ENCODE peak calls at places on chromosomes 7 and 10, in six cellular contexts. N is Peyer's patch, E is ovary, F is transverse colon, J is IMR-90, Z is spleen. W is an unnamed sample. For H3K4me1 and H3K27me3, the result is how much of the 10 kb centered on the place peaks cover.

GRCh38 chr7:46559194-46559576 is 638.1 kb upstream of the IGFBP3 start:
- DNase-seq in N (no peak), E (no peak), F (no peak), J (peak), Z (no peak), W (no peak)

GRCh38 chr10:24552346-24553016 is 171.2 kb downstream of the ARHGAP21 start:
- DNase-seq in N (peak), E (peak), F (peak), J (no peak), Z (no peak), W (peak)

GRCh38 chr7:106824458-106824857 is 40.6 kb upstream of the PIK3CG start:
- DNase-seq in N (no peak), E (no peak), F (no peak), J (peak), Z (no peak), W (no peak)

GRCh38 chr10:103428989-103429643 is 23.1 kb downstream of the CALHM2 start:
- DNase-seq in N (no peak), E (no peak), F (no peak), J (no peak), Z (no peak), W (no peak)

GRCh38 chr7:73829505-73829904 is 1.3 kb upstream of the CLDN4 start:
- DNase-seq in N (no peak), E (no peak), F (peak), J (no peak), Z (no peak), W (no peak)

GRCh38 chr10:93850484-93851015 is 43.2 kb upstream of the SLC35G1 start:
- DNase-seq in N (no peak), E (no peak), F (no peak), J (no peak), Z (no peak), W (no peak)

GRCh38 chr10:99913831-99914235 is 95.9 kb downstream of the DNMBP start:
- DNase-seq in N (peak), E (no peak), F (peak), J (no peak), Z (no peak), W (peak)

GRCh38 chr10:1267148-1267547 is 211.0 kb downstream of the WDR37 start:
- DNase-seq in N (no peak), E (no peak), F (no peak), J (no peak), Z (no peak), W (no peak)

GRCh38 chr10:69065406-69066361 is 22.2 kb upstream of the SRGN start:
- DNase-seq in N (no peak), E (no peak), F (no peak), J (peak), Z (no peak), W (no peak)

GRCh38 chr10:76115471-76116155 is 684.2 kb downstream of the LRMDA start:
- DNase-seq in N (no peak), E (no peak), F (no peak), J (no peak), Z (no peak), W (no peak)

GRCh38 chr7:135879238-135879637 is 97.9 kb downstream of the MTPN start:
- DNase-seq in N (no peak), E (no peak), F (no peak), J (peak), Z (no peak), W (no peak)

GRCh38 chr7:7103343-7104313 is 78.7 kb upstream of the C1GALT1 start:
- DNase-seq in N (no peak), E (no peak), F (no peak), J (peak), Z (peak), W (peak)

GRCh38 chr7:139382439-139382838 is 22.7 kb downstream of the LUC7L2 start:
- DNase-seq in N (no peak), E (no peak), F (no peak), J (no peak), Z (no peak), W (no peak)

GRCh38 chr10:49592726-49593563 is 17.2 kb upstream of the SLC18A3 start:
- DNase-seq in N (no peak), E (no peak), F (peak), J (peak), Z (no peak), W (no peak)

GRCh38 chr7:30066697-30067096 is 38.5 kb downstream of the PLEKHA8 start:
- DNase-seq in N (no peak), E (no peak), F (no peak), J (no peak), Z (no peak), W (no peak)

GRCh38 chr7:69630292-69630691 is 32.0 kb downstream of the AUTS2 start:
- DNase-seq in N (no peak), E (no peak), F (no peak), J (peak), Z (no peak), W (no peak)

GRCh38 chr7:137084607-137085380 is 216.3 kb downstream of the CHRM2 start:
- DNase-seq in N (no peak), E (no peak), F (no peak), J (peak), Z (no peak), W (no peak)

GRCh38 chr7:2003451-2003930 is 229.3 kb downstream of the MAD1L1 start:
- DNase-seq in N (peak), E (peak), F (no peak), J (no peak), Z (peak), W (no peak)

GRCh38 chr10:128064615-128065580 is 61.3 kb downstream of the MKI67 start:
- DNase-seq in N (peak), E (no peak), F (peak), J (peak), Z (peak), W (no peak)

GRCh38 chr7:141674201-141674671 is 27.7 kb downstream of the DENND11 start:
- DNase-seq in N (no peak), E (no peak), F (no peak), J (no peak), Z (no peak), W (no peak)

GRCh38 chr7:84154991-84155781 is 39.4 kb downstream of the SEMA3A start:
- DNase-seq in N (no peak), E (no peak), F (no peak), J (no peak), Z (no peak), W (no peak)

GRCh38 chr7:126792501-126792900 is 460.2 kb downstream of the GRM8 start:
- DNase-seq in N (no peak), E (no peak), F (no peak), J (no peak), Z (no peak), W (no peak)

GRCh38 chr10:120574986-120575385 is 118.0 kb downstream of the PLPP4 start:
- DNase-seq in N (no peak), E (no peak), F (no peak), J (no peak), Z (no peak), W (no peak)

GRCh38 chr10:103791291-103791690 is 64.1 kb downstream of the SH3PXD2A start:
- DNase-seq in N (no peak), E (no peak), F (no peak), J (no peak), Z (no peak), W (no peak)

GRCh38 chr10:122164028-122164601 is 107.0 kb upstream of the BTBD16 start:
- DNase-seq in N (no peak), E (no peak), F (no peak), J (no peak), Z (no peak), W (no peak)

GRCh38 chr7:47371733-47372368 is 210.1 kb downstream of the TNS3 start:
- DNase-seq in N (peak), E (peak), F (peak), J (peak), Z (peak), W (peak)

GRCh38 chr7:85851571-85852193 is 664.8 kb upstream of the SEMA3D start:
- DNase-seq in N (no peak), E (no peak), F (no peak), J (peak), Z (no peak), W (no peak)

GRCh38 chr7:76428868-76429805 is 4.4 kb downstream of the ZP3 start:
- DNase-seq in N (no peak), E (no peak), F (no peak), J (peak), Z (no peak), W (no peak)

DNA sequence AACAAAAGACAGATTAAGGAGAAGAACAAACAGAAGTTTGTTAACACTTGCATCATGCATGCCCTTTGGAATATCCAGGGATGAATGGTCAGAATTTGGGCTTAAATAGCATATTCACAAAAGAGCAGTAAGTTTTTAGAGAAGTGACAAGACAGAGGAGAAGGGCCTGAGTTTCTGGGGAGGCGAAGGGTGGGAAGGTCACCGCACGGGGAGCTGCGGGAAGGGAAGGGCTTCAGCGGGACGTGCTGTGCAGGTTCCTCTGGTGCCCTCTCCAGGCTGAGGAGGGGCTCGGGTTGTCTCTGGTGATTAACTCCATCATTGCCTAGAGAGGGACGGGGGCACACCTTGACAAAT is 10.4 kb upstream of the ZNF22 start:
- DNase-seq in N (no peak), E (peak), F (no peak), J (no peak), Z (no peak), W (no peak)
- H3K4me1 ChIP-seq in N (under half), E (under half), F (under half), J (half or more), Z (under half), W (under half)

GRCh38 chr7:71285614-71286013 is 153.7 kb downstream of the GALNT17 start:
- DNase-seq in N (no peak), E (no peak), F (no peak), J (no peak), Z (no peak), W (no peak)
- TF ChIP-seq POLR2A in N (no peak), E (no peak), F (no peak), J (no peak), Z (no peak), W (no peak)

DNA sequence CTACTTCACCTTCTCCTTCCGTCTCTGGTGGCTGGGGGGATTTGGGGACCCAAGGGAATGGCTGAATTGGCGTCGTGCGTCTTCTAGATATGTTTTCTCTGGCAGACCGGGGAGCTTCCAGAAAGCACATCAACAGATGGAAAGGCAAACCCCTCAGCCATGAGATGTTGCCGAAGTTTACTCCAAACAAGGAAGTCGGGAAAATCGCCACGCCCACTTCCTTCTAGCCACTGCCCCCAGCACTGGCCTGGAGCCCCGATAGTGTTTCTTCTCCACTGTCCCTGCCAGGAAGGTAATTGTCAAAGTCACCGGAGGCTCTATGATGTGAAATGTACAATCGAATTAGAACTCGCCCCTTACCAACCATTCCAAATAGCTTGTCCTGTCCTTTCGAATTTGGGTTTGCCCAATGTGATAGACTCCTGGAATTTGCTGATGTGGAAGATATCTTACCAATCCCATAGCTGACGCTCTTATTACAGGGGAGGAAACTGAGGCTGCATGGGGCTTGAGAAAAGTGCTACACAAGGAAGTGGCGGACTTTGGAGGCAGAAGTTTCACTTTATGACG is 191.0 kb downstream of the LSM5 start:
- DNase-seq in N (no peak), E (no peak), F (no peak), J (no peak), Z (no peak), W (no peak)
- H3K27me3 ChIP-seq in N (under half), E (under half), F (half or more), J (under half), Z (under half), W (under half)

GRCh38 chr7:55071411-55072188 is 52.8 kb downstream of the EGFR start:
- DNase-seq in N (no peak), E (no peak), F (no peak), J (no peak), Z (no peak), W (no peak)

GRCh38 chr7:55070839-55071238 is 52.0 kb downstream of the EGFR start:
- DNase-seq in N (no peak), E (no peak), F (no peak), J (no peak), Z (no peak), W (no peak)

GRCh38 chr7:55072251-55072650 is 53.4 kb downstream of the EGFR start:
- DNase-seq in N (no peak), E (no peak), F (no peak), J (no peak), Z (no peak), W (no peak)

GRCh38 chr7:55069271-55069792 is 50.5 kb downstream of the EGFR start:
- DNase-seq in N (no peak), E (no peak), F (no peak), J (peak), Z (no peak), W (no peak)

GRCh38 chr7:55070271-55070743 is 51.5 kb downstream of the EGFR start:
- DNase-seq in N (no peak), E (no peak), F (no peak), J (no peak), Z (no peak), W (no peak)
- H3K4me1 ChIP-seq in N (under half), E (under half), F (under half), J (under half), Z (half or more), W (under half)

DNA sequence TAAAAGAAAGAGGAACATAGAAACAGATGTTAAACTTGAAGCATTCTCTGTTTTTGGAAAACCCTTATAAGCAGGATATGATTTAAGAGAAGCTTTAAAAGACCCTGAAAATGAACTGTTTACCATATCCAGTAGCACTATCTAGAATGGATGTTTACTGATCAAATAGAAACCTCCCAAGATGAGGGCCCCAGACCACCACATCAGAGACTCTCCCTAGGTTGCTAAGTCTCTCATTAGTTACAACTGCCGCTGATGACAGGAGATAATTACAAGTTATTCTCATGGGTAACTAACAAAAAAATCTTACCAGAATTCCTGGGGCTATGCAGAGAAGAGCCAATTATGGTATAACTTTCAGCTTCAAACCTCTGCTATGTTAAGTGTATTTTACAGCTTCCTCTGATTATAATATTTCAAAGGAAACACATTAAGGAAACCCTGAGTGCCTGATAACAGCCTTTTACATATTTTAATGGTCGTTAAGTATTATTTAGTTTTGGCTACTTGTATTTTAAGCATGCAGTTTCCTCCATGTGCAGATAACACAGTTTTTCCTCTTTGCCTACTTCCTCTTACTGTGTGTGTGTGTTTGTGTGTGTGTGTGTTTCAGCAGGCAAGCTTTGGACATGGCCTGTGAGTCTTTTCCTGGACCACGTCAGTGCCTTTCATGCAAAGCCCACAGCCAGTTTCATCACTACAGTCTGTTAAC is 17.8 kb downstream of the JCAD start:
- DNase-seq in N (no peak), E (no peak), F (no peak), J (no peak), Z (no peak), W (no peak)
- TF ChIP-seq POLR2A in N (no peak), E (no peak), F (no peak), J (no peak), Z (no peak), W (no peak)

GRCh38 chr10:21329995-21330627 is 195.4 kb downstream of the SKIDA1 start:
- DNase-seq in N (no peak), E (no peak), F (no peak), J (peak), Z (no peak), W (no peak)

GRCh38 chr10:21326594-21326993 is 198.9 kb downstream of the SKIDA1 start:
- DNase-seq in N (no peak), E (no peak), F (no peak), J (no peak), Z (peak), W (no peak)

GRCh38 chr10:21330628-21331020 is 194.9 kb downstream of the SKIDA1 start:
- DNase-seq in N (no peak), E (no peak), F (no peak), J (no peak), Z (no peak), W (no peak)

DNA sequence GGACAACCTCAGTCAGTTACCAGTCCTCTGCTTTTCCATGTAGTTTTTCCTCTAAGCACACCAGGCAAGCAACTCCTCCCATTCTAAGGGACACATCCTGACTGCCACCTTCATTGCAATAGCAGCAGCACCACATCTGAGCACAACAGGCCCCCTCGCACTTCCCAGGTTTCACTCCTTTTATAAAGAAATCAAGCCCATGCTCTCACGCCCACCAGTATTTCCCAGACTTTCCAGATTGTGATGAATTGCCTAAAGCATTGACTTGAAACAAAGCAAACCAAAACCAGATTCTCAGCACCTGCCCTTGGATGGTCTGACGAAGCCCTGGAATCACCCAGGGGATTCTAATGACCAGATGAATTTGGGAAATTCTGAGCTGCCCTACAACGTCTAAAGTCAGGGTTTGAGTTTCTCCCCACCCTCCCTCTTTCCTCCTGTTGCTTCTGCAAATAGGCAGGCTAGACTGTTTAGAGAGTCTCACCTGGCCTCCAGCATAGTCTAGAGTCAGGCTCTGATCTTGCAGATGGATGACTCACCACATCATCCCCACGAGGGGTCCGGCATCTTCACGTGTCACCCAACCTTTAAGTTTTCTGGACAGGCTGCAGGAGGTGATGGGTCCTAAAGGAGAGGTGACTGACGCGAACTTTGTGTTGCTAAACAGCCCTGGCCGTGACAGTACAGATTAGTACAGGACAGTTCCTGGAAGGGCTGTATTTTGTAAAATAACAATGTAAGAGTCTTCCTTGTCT is 198.1 kb downstream of the SKIDA1 start:
- DNase-seq in N (no peak), E (no peak), F (no peak), J (no peak), Z (peak), W (no peak)
- H3K27me3 ChIP-seq in N (under half), E (under half), F (under half), J (under half), Z (under half), W (under half)

DNA sequence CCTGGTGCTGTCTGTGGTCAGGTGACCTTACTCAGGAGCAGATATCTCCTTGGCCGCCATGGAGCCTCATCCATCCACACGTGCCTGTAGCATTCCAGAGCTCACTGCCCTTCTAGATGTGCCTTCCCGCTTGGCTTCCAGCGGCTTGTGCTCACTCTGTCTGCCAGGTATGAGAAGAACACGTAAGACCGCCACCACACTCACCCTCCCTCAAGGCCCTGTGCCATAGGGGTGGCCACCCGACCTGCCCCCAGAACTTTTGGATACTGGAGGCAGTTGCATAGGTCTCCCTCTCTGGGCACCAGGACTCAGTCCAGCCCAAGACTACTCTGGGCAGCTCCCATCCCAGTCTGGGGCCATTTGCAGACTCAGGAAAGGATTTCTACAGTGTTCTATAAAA is 4.1 kb downstream of the MARVELD1 start:
- DNase-seq in N (peak), E (peak), F (no peak), J (no peak), Z (peak), W (no peak)
- H3K4me1 ChIP-seq in N (under half), E (under half), F (under half), J (under half), Z (half or more), W (under half)

DNA sequence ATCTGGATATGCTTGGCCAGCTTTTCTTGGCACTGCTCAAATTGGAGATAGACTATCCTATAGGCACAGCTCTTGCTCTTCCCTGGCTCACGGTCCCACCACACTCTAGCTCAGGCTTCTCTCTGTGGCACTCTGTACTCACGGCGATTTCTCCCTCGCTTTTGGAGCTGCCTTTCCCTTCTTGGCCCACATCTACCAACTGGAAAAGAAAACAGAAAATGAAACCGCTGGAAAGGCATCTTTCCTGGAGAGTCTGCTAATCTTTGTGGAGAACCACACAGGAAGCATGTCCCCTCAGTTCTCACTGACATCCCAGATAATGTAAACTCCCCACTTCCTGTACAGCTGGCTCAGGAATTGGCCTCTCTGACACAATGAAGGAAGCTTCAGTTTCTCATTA is 210.0 kb downstream of the JCAD start:
- DNase-seq in N (no peak), E (no peak), F (no peak), J (peak), Z (no peak), W (no peak)
- TF ChIP-seq POLR2A in N (no peak), E (no peak), F (no peak), J (no peak), Z (no peak), W (no peak)

W was measured in prostate gland.